ENCODE peak calls at places on chromosomes 13 and 19, in four cellular contexts. D, K, Y and B are unnamed samples.

GRCh38 chr13:80717834-80718233 is 376.9 kb upstream of the SPRY2 start:
- DNase-seq in D (no peak), K (no peak), Y (no peak), B (no peak)

GRCh38 chr19:7505682-7506384 is 10.1 kb upstream of the ZNF358 start:
- DNase-seq in D (no peak), K (no peak), Y (no peak), B (no peak)

GRCh38 chr13:73230714-73231113 is 171.9 kb downstream of the KLF5 start:
- DNase-seq in D (no peak), K (no peak), Y (no peak), B (no peak)

GRCh38 chr19:41249707-41250423 is 14.3 kb upstream of the HNRNPUL1 start:
- DNase-seq in D (no peak), K (no peak), Y (no peak), B (no peak)

GRCh38 chr19:18501832-18502231 is 20.0 kb downstream of the ELL start:
- DNase-seq in D (no peak), K (peak), Y (no peak), B (peak)

GRCh38 chr19:57719901-57720519 is 7.4 kb downstream of the ZNF671 start:
- DNase-seq in D (no peak), K (no peak), Y (no peak), B (no peak)

GRCh38 chr19:47895165-47895782 is 9.2 kb upstream of the SULT2A1 start:
- DNase-seq in D (no peak), K (no peak), Y (no peak), B (no peak)

GRCh38 chr19:37218592-37218935 is 550 bp downstream of the ZNF383 start:
- DNase-seq in D (peak), K (no peak), Y (no peak), B (no peak)

GRCh38 chr19:13055213-13056051 is 47.2 kb downstream of the LYL1 start:
- DNase-seq in D (peak), K (peak), Y (peak), B (peak)

GRCh38 chr19:42942187-42942789 is 5.3 kb upstream of the PSG7 start:
- DNase-seq in D (no peak), K (no peak), Y (no peak), B (no peak)

GRCh38 chr19:55545913-55546495 is 661 bp upstream of the SBK3 start:
- DNase-seq in D (no peak), K (no peak), Y (no peak), B (no peak)

GRCh38 chr19:10871711-10872550 is 578 bp downstream of the CARM1 start:
- DNase-seq in D (no peak), K (peak), Y (peak), B (peak)

GRCh38 chr19:10699650-10700335 is 1.4 kb upstream of the QTRT1 start:
- DNase-seq in D (peak), K (peak), Y (no peak), B (peak)

GRCh38 chr19:4375164-4375619 is 25.2 kb downstream of the SH3GL1 start:
- DNase-seq in D (no peak), K (peak), Y (peak), B (peak)

GRCh38 chr13:35818577-35819165 is 312.5 kb downstream of the DCLK1 start:
- DNase-seq in D (no peak), K (no peak), Y (no peak), B (no peak)

GRCh38 chr13:59303433-59303832 is 860.3 kb downstream of the DIAPH3 start:
- DNase-seq in D (no peak), K (no peak), Y (no peak), B (no peak)

GRCh38 chr13:23754506-23754905 is 134.7 kb downstream of the MIPEP start:
- DNase-seq in D (no peak), K (no peak), Y (no peak), B (no peak)

GRCh38 chr19:32519023-32519422 is 62.0 kb upstream of the PDCD5 start:
- DNase-seq in D (no peak), K (no peak), Y (no peak), B (no peak)

GRCh38 chr19:33997690-33998089 is 174.6 kb upstream of the LSM14A start:
- DNase-seq in D (no peak), K (no peak), Y (no peak), B (no peak)

GRCh38 chr13:42751693-42752092 is 29.7 kb upstream of the FAM216B start:
- DNase-seq in D (no peak), K (no peak), Y (no peak), B (no peak)

GRCh38 chr19:10258080-10258710 is 6.2 kb downstream of the MRPL4 start:
- DNase-seq in D (no peak), K (no peak), Y (no peak), B (no peak)

GRCh38 chr19:44807652-44808462 is 1.0 kb upstream of the BCAM start:
- DNase-seq in D (peak), K (peak), Y (peak), B (peak)

GRCh38 chr13:93794197-93794885 is 567.7 kb downstream of the GPC6 start:
- DNase-seq in D (no peak), K (no peak), Y (no peak), B (no peak)

GRCh38 chr19:964761-965694 is 19.1 kb upstream of the WDR18 start:
- DNase-seq in D (no peak), K (no peak), Y (no peak), B (no peak)

GRCh38 chr13:84080748-84081530 is 198.7 kb upstream of the SLITRK1 start:
- DNase-seq in D (no peak), K (no peak), Y (no peak), B (no peak)

GRCh38 chr19:1063030-1063908 is 3.7 kb upstream of the ARHGAP45 start:
- DNase-seq in D (no peak), K (no peak), Y (peak), B (no peak)

GRCh38 chr19:29849234-29849633 is 37.4 kb downstream of the CCNE1 start:
- DNase-seq in D (no peak), K (no peak), Y (no peak), B (no peak)

GRCh38 chr13:40026741-40027140 is 371.3 kb downstream of the COG6 start:
- DNase-seq in D (no peak), K (no peak), Y (no peak), B (no peak)

GRCh38 chr13:48978942-48979601 is 3.4 kb downstream of the FNDC3A start:
- DNase-seq in D (no peak), K (no peak), Y (no peak), B (no peak)

GRCh38 chr19:57578487-57579205 is at the start of gene ZNF416:
- DNase-seq in D (peak), K (peak), Y (peak), B (peak)

GRCh38 chr13:26011996-26012688 is 39.7 kb downstream of the SHISA2 start:
- DNase-seq in D (no peak), K (no peak), Y (peak), B (no peak)

GRCh38 chr19:45323671-45324081 is 1.0 kb upstream of the CKM start:
- DNase-seq in D (no peak), K (peak), Y (no peak), B (no peak)

GRCh38 chr19:10001899-10002298 is 8.4 kb downstream of the COL5A3 start:
- DNase-seq in D (no peak), K (peak), Y (no peak), B (peak)

GRCh38 chr19:46383171-46383815 is 30.1 kb downstream of the CCDC8 start:
- DNase-seq in D (no peak), K (no peak), Y (peak), B (no peak)
- TF ChIP-seq CTCF in D (no peak), K (no peak), Y (no peak), B (no peak)

GRCh38 chr13:101217086-101217485 is 199.2 kb downstream of the NALCN start:
- DNase-seq in D (no peak), K (no peak), Y (no peak), B (no peak)
- TF ChIP-seq CTCF in D (no peak), K (no peak), Y (no peak), B (no peak)

GRCh38 chr19:35476149-35476548 is 14.1 kb downstream of the KRTDAP start:
- DNase-seq in D (no peak), K (no peak), Y (no peak), B (no peak)
- TF ChIP-seq CTCF in D (peak), K (no peak), Y (peak), B (no peak)

DNA sequence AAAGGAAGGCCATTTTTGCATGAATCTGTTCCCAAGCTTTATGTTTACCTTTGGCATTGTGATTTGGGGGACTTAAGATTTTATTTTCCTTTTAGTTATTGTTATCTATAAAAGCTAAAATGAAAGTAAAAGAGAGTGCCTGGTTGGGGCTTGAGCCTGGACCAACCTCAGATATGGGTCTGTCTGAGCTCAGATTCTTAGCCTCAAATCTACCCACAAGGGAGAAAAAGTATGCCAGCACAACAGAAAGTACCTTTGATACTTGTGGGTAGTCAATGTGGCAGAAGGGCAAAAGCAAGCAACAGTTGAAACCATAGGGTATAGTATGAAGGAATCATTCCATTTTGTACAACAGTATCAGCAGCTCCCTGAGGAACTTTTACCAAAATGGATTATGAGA is 26.6 kb upstream of the KBTBD6 start:
- DNase-seq in D (no peak), K (no peak), Y (no peak), B (no peak)
- TF ChIP-seq CTCF in D (no peak), K (no peak), Y (no peak), B (no peak)

DNA sequence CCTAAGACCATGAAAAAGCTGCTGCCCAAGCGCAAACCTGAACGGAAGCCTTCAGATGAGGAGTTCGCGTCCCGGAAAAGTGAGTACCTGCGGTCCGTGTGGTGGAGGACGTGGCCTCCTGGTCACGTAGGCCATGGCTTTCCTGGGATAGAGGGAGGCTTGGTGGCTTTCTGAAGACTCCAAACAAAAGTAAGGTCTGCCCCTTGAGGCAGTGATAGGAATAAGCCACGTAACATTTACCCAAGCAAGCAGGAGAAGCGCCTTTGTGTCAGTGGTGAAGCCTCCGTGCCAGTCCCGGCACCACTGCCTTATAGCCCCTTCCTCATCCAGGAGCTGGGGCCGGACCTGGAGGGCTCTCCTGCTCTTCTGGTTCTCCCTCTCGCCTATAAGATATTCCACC is 34.3 kb upstream of the TEX29 start:
- DNase-seq in D (no peak), K (no peak), Y (no peak), B (no peak)
- TF ChIP-seq CTCF in D (peak), K (no peak), Y (no peak), B (no peak)

GRCh38 chr13:113951246-113951999 is 22.5 kb downstream of the C13orf46 start:
- DNase-seq in D (peak), K (peak), Y (peak), B (peak)
- TF ChIP-seq CTCF in D (peak), K (peak), Y (peak), B (peak)